ENCODE peak calls at places on chromosomes 3 and 15, in five cellular contexts. Y is endothelial cell of umbilical vein, A is uterus, E is ovary, Q is adrenal gland. U is an unnamed sample.

GRCh38 chr15:55649058-55649423 is 60.9 kb upstream of the PYGO1 start:
- DNase-seq in A (no peak), Y (no peak), Q (no peak), E (no peak), U (no peak)

GRCh38 chr3:28765194-28765593 is 416.6 kb upstream of the AZI2 start:
- DNase-seq in Y (no peak), Q (no peak), E (no peak), A (no peak), U (no peak)

GRCh38 chr3:44396200-44397171 is 57.9 kb downstream of the TCAIM start:
- DNase-seq in Y (no peak), Q (no peak), A (no peak), E (peak; percentile 23), U (no peak)

GRCh38 chr15:65957451-65957850 is 88.2 kb downstream of the RAB11A start:
- DNase-seq in A (no peak), E (no peak), Y (no peak), Q (no peak), U (no peak)

GRCh38 chr3:8768364-8769087 is 887 bp downstream of the OXTR start:
- DNase-seq in E (no peak), A (no peak), Y (peak; percentile 9), Q (no peak), U (no peak)

GRCh38 chr15:31465083-31465955 is 138.7 kb downstream of the KLF13 start:
- DNase-seq in Y (no peak), E (no peak), Q (no peak), A (no peak), U (peak; percentile 89)

GRCh38 chr15:81183403-81183760 is 13.3 kb upstream of the IL16 start:
- DNase-seq in A (no peak), Y (no peak), Q (no peak), E (no peak), U (no peak)

GRCh38 chr15:74635228-74635627 is 19.6 kb downstream of the CLK3 start:
- DNase-seq in Q (peak; percentile 60), A (peak; percentile 61), E (no peak), Y (peak; percentile 76), U (peak; percentile 77)

GRCh38 chr3:117611242-117611641 is 901.7 kb downstream of the TUSC7 start:
- DNase-seq in Y (no peak), A (no peak), Q (no peak), E (no peak), U (no peak)

GRCh38 chr3:17745301-17745700 is 2.9 kb upstream of the TBC1D5 start:
- DNase-seq in Y (no peak), Q (no peak), A (no peak), E (no peak), U (no peak)

GRCh38 chr3:107690522-107691138 is 167.9 kb downstream of the BBX start:
- DNase-seq in Q (no peak), A (no peak), Y (peak; percentile 51), E (no peak), U (no peak)

GRCh38 chr3:66666362-66666761 is 165.5 kb upstream of the LRIG1 start:
- DNase-seq in A (no peak), Y (no peak), Q (no peak), E (no peak), U (no peak)

GRCh38 chr15:63503739-63504246 is 600 bp upstream of the USP3 start:
- DNase-seq in Y (peak; percentile 85), Q (peak; percentile 87), A (peak; percentile 72), E (peak; percentile 70), U (peak; percentile 77)

GRCh38 chr3:125310623-125311076 is 64.5 kb downstream of the ZNF148 start:
- DNase-seq in Q (no peak), A (no peak), Y (no peak), E (no peak), U (peak; percentile 13)

GRCh38 chr15:90240856-90241255 is 6.8 kb downstream of the GDPGP1 start:
- DNase-seq in E (no peak), Y (no peak), A (no peak), Q (no peak), U (no peak)

GRCh38 chr15:67091073-67091965 is 25.9 kb downstream of the SMAD3 start:
- DNase-seq in A (peak; percentile 71), Y (peak; percentile 99), E (peak; percentile 77), Q (peak; percentile 95), U (peak; percentile 72)

GRCh38 chr15:73851679-73852078 is 21.7 kb upstream of the TBC1D21 start:
- DNase-seq in E (peak; percentile 35), Y (peak; percentile 34), A (no peak), Q (peak; percentile 34), U (peak; percentile 12)

GRCh38 chr15:91942676-91943417 is 89.3 kb downstream of the SLCO3A1 start:
- DNase-seq in E (peak; percentile 75), Y (no peak), A (peak; percentile 84), Q (peak; percentile 90), U (peak; percentile 84)

GRCh38 chr15:70582143-70582945 is 181.0 kb downstream of the UACA start:
- DNase-seq in A (no peak), E (no peak), Q (no peak), Y (no peak), U (no peak)

GRCh38 chr3:87287025-87287424 is 10.6 kb upstream of the POU1F1 start:
- DNase-seq in A (no peak), Q (no peak), E (no peak), Y (peak; percentile 9), U (no peak)

GRCh38 chr15:93126496-93127083 is 37.6 kb upstream of the RGMA start:
- DNase-seq in A (peak; percentile 48), E (no peak), Y (no peak), Q (no peak), U (no peak)

GRCh38 chr3:148084931-148085330 is 612.8 kb upstream of the AGTR1 start:
- DNase-seq in Y (no peak), E (no peak), Q (no peak), A (no peak), U (no peak)

GRCh38 chr3:180855364-180855763 is 57.1 kb upstream of the FXR1 start:
- DNase-seq in A (no peak), Y (peak; percentile 19), Q (no peak), E (no peak), U (no peak)

GRCh38 chr3:4908066-4908768 is 71.0 kb upstream of the BHLHE40 start:
- DNase-seq in Y (no peak), E (no peak), A (no peak), Q (no peak), U (no peak)

GRCh38 chr3:99627062-99627826 is 11.2 kb upstream of the COL8A1 start:
- DNase-seq in Y (peak; percentile 45), E (no peak), A (no peak), Q (no peak), U (no peak)

GRCh38 chr3:256501-256900 is 59.9 kb downstream of the CHL1 start:
- DNase-seq in Y (no peak), A (no peak), E (no peak), Q (no peak), U (no peak)

GRCh38 chr3:159766563-159767185 is 222.0 kb upstream of the IL12A start:
- DNase-seq in A (no peak), E (no peak), Y (peak; percentile 55), Q (no peak), U (no peak)

GRCh38 chr3:47007482-47008257 is 28.2 kb downstream of the NBEAL2 start:
- DNase-seq in Y (no peak), E (peak; percentile 11), Q (no peak), A (peak; percentile 16), U (no peak)
- TF ChIP-seq POLR2A in Y (no peak), E (no peak), Q (no peak), A (no peak), U (no peak)

DNA sequence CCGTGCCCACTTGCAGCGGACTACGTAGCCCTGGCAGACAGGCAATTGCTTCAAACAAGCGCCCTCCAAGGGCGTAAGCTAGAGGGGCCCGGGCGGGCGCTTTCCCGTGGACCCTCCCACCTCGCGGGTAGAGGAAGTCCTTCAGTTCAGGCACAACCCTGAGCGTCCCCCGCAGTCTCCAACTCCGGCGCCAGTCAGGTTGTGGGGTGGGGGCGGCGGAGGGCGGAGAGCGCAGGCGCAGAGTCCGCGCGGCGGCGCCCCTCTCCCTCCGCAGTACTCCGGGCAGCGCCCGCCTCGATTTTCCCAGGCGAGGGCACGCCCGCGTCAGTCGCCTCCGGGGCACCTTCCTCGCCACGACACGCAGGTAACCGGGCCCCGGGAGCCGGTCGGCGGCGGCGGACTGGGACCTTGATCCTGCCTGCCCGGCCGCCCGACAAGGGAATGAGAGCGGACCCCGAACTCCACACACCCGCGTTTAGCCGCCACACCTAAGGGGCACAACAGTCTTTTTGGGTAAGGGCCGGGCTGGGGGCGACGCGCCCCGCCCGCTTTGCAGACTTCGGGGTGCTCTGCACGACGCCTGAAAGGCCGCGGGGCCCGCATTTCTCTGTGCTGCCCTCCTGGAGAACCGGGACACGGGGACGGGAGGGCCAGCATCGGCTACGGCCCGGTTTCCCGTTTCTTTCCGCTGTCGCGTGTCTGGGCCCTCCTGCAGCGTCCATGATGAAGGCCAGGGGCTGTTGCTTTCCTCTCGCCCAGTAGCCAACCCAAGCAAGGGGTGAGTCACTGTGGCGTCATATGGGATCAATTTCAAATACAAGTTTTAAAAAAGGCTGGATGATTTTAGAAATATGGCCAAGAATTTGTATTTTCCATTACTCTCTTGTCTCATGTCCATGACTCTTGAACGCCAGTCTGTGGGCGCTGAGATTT is at the start of gene SLC35G2:
- DNase-seq in E (peak; percentile 55), Q (peak; percentile 78), Y (peak; percentile 84), A (peak; percentile 42), U (peak; percentile 32)
- TF ChIP-seq CTCF in E (no peak), Q (no peak), Y (no peak), A (no peak), U (no peak)

DNA sequence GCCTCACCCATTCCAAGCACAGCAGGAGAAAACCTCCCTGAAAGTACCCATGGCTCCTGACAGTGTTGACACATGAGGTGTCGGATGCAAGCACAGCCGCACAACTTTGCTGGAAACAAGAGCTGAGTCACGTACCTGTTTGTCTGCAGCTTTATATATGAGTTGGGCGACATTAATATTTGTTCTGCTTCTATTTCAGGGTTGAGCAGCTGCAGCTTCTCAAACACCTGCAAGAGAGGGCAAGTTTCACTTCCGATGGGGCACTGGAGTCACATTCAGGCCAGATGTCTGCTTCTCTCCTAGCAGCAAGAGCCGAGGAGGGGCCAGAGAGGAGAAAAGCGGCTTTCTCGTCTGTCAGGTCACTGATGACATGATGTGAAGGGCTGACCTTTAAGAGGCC is 88.0 kb downstream of the NUP210 start:
- DNase-seq in A (no peak), Y (no peak), Q (no peak), E (no peak), U (peak; percentile 63)
- TF ChIP-seq POLR2A in A (no peak), Y (no peak), Q (no peak), E (no peak), U (no peak)

GRCh38 chr3:40237159-40237558 is 72.3 kb upstream of the EIF1B start:
- DNase-seq in Q (no peak), A (no peak), E (no peak), Y (no peak), U (no peak)

GRCh38 chr3:40237892-40238571 is 71.5 kb upstream of the EIF1B start:
- DNase-seq in Q (no peak), E (no peak), Y (no peak), A (no peak), U (no peak)

GRCh38 chr3:40242638-40243037 is 66.9 kb upstream of the EIF1B start:
- DNase-seq in Q (no peak), E (no peak), A (no peak), Y (no peak), U (no peak)

GRCh38 chr3:40243056-40243455 is 66.5 kb upstream of the EIF1B start:
- DNase-seq in A (no peak), Q (no peak), E (no peak), Y (no peak), U (no peak)

DNA sequence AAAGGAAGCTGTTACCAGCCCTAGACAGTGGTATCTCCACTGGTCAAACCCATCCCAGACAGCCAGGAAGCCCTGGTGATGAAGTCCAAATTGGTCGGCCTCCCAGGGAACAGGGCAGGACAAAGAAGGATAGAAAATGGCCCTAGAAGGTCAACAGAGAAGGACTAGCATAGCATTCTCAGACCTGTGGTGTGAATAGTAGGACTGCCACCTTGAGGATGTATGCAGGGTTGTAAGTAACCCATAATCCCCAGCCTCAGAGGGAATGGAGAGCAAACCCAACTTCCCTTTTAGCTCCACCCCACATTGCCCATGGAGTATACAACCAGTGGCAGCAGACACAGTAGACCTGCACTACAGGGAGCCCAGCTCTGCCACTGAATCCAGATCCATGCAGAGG is 68.6 kb upstream of the EIF1B start:
- DNase-seq in A (no peak), E (no peak), Y (no peak), Q (no peak), U (no peak)
- TF ChIP-seq CTCF in A (no peak), E (no peak), Y (no peak), Q (no peak), U (no peak)

U was measured in transverse colon.